ENCODE peak calls at places on chromosomes 12 and 14, in four cellular contexts. H, I, O and L are unnamed samples.

GRCh38 chr14:38278035-38278434 is 22.1 kb upstream of the CLEC14A start:
- DNase-seq in H (no peak), I (no peak), O (no peak), L (no peak)

GRCh38 chr12:115451785-115452736 is 768.1 kb upstream of the TBX3 start:
- DNase-seq in H (peak; percentile 67), I (no peak), O (peak; percentile 63), L (peak; percentile 53)

GRCh38 chr14:36214476-36215216 is 38.1 kb upstream of the PTCSC3 start:
- DNase-seq in H (no peak), I (no peak), O (no peak), L (no peak)

GRCh38 chr14:95683793-95684192 is 2.4 kb upstream of the TCL1B start:
- DNase-seq in H (no peak), I (no peak), O (peak; percentile 36), L (no peak)

GRCh38 chr14:89915114-89915878 is 39.2 kb downstream of the EFCAB11 start:
- DNase-seq in H (no peak), I (peak; percentile 45), O (peak; percentile 67), L (peak; percentile 35)

GRCh38 chr14:100149789-100150611 is 9.4 kb downstream of the DEGS2 start:
- DNase-seq in H (no peak), I (peak; percentile 65), O (peak; percentile 75), L (no peak)

GRCh38 chr12:94832780-94833760 is 170.4 kb downstream of the NDUFA12 start:
- DNase-seq in H (no peak), I (no peak), O (no peak), L (peak; percentile 42)

GRCh38 chr12:117821480-117822175 is 147.2 kb downstream of the KSR2 start:
- DNase-seq in H (no peak), I (no peak), O (no peak), L (no peak)

GRCh38 chr14:54127526-54127925 is 170.9 kb upstream of the BMP4 start:
- DNase-seq in H (no peak), I (no peak), O (no peak), L (no peak)

GRCh38 chr12:70788774-70789173 is 131.8 kb downstream of the PTPRR start:
- DNase-seq in H (no peak), I (no peak), O (no peak), L (no peak)

GRCh38 chr14:104341532-104342434 is 203.4 kb downstream of the KIF26A start:
- DNase-seq in H (peak; percentile 58), I (no peak), O (peak; percentile 49), L (peak; percentile 80)

GRCh38 chr12:4050340-4050739 is 177.1 kb upstream of the PARP11 start:
- DNase-seq in H (no peak), I (no peak), O (no peak), L (peak; percentile 22)

GRCh38 chr12:27246774-27247173 is 2.7 kb downstream of the STK38L start:
- DNase-seq in H (no peak), I (no peak), O (no peak), L (no peak)

GRCh38 chr12:43982544-43982943 is 146.7 kb downstream of the TMEM117 start:
- DNase-seq in H (no peak), I (no peak), O (no peak), L (no peak)

GRCh38 chr12:95975491-95975890 is 20.7 kb downstream of the HAL start:
- DNase-seq in H (no peak), I (no peak), O (no peak), L (no peak)

GRCh38 chr12:46702581-46703344 is 123.0 kb downstream of the SLC38A4 start:
- DNase-seq in H (no peak), I (no peak), O (no peak), L (no peak)

GRCh38 chr12:104805186-104805585 is 152.9 kb downstream of the SLC41A2 start:
- DNase-seq in H (no peak), I (no peak), O (no peak), L (no peak)

GRCh38 chr12:38811814-38812356 is 93.5 kb downstream of the CPNE8 start:
- DNase-seq in H (no peak), I (no peak), O (no peak), L (no peak)

GRCh38 chr12:132345126-132345525 is 15.7 kb upstream of the GALNT9 start:
- DNase-seq in H (no peak), I (no peak), O (no peak), L (no peak)
- H3K9me3 ChIP-seq in H (no peaks in the 10 kb centered on the region), I (no peaks in the 10 kb centered on the region), O (no peaks in the 10 kb centered on the region), L (no peaks in the 10 kb centered on the region)

GRCh38 chr12:85448548-85449139 is 168.6 kb downstream of the ALX1 start:
- DNase-seq in H (no peak), I (no peak), O (no peak), L (no peak)
- TF ChIP-seq CTCF in H (no peak), I (no peak), O (no peak), L (no peak)

GRCh38 chr12:112151766-112152541 is 26.6 kb downstream of the TRAFD1 start:
- DNase-seq in H (no peak), I (no peak), O (no peak), L (no peak)

GRCh38 chr12:112153181-112153899 is 28.0 kb downstream of the TRAFD1 start:
- DNase-seq in H (no peak), I (no peak), O (no peak), L (no peak)

GRCh38 chr12:112148031-112148513 is 22.7 kb downstream of the TRAFD1 start:
- DNase-seq in H (no peak), I (no peak), O (peak; percentile 7), L (no peak)

GRCh38 chr12:112146123-112146522 is 20.8 kb downstream of the TRAFD1 start:
- DNase-seq in H (no peak), I (no peak), O (peak; percentile 5), L (no peak)

GRCh38 chr12:112149596-112149995 is 24.2 kb downstream of the TRAFD1 start:
- DNase-seq in H (no peak), I (peak; percentile 44), O (no peak), L (no peak)
- H3K27ac ChIP-seq in H (no peak overlapping the region), I (peak overlapping the region; percentile 26), O (no peak overlapping the region), L (no peak overlapping the region)

GRCh38 chr14:28742171-28742846 is 24.3 kb upstream of the FOXG1 start:
- DNase-seq in H (no peak), I (no peak), O (no peak), L (no peak)
- H3K9me3 ChIP-seq in H (peaks cover 6% of the 10 kb centered on the region), I (peaks cover 12% of the 10 kb centered on the region), O (peaks cover 7% of the 10 kb centered on the region), L (peaks cover under 1% of the 10 kb centered on the region)

GRCh38 chr12:113942209-113942608 is 23.9 kb downstream of the RBM19 start:
- DNase-seq in H (no peak), I (no peak), O (no peak), L (no peak)

GRCh38 chr12:113940929-113941486 is 25.1 kb downstream of the RBM19 start:
- DNase-seq in H (no peak), I (no peak), O (no peak), L (no peak)

GRCh38 chr12:113938471-113938870 is 27.7 kb downstream of the RBM19 start:
- DNase-seq in H (no peak), I (no peak), O (no peak), L (no peak)

GRCh38 chr12:113939867-113940266 is 26.3 kb downstream of the RBM19 start:
- DNase-seq in H (no peak), I (no peak), O (no peak), L (no peak)

DNA sequence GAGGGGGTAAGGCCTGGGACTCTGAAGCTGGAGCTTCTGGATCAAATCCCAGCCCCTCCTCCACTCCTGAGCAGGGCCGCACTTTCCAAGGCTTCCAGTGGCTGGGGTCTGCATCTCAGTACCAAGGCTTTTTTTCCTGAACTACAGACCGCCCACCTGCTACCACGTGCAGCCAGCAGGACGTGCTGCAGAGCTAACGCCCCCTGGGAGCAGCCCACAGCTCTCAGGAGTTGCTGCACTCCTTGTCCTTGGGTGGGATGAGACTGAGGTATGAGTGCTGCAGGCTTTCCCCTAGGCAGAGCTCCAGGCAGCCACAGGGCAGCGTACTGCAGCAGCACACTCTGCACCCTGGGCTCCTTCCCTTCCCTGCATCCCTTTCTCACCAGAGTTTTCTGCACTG is 25.8 kb downstream of the RBM19 start:
- DNase-seq in H (no peak), I (no peak), O (no peak), L (no peak)
- TF ChIP-seq CTCF in H (no peak), I (no peak), O (no peak), L (peak; percentile 27)

DNA sequence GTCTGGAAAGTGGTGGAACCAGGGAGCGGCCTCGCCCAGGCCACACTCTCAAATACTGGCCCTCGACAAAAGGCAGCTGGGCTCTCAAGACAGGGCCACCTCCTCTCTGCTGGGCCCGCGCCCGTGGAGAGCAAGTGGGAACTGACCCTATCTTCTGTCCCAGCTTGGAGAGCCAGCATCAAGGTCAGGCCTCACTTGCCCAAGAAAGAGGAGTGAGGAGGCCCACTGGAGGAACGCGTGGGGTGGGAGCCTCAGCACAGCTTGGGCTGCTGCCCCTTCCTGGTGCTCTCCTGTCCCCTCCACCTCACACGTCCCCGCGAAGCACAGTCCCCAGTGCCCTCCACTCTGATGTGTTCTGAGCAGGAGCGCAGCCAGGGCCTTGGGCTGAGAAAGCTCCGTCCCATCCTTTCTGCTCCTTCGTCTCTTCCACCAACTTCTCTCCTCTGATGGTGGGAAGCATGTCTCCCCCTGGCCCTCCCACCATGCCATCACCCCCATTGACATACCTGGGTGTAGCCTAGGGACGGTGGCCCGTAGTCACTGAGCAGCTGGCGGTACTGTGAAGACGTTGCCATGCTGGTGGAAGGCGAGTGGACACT is 4.9 kb downstream of the CDK2AP1 start:
- DNase-seq in H (no peak), I (no peak), O (no peak), L (no peak)
- H3K27ac ChIP-seq in H (no peak overlapping the region), I (no peak overlapping the region), O (no peak overlapping the region), L (no peak overlapping the region)

GRCh38 chr14:20198991-20199390 is 8.3 kb downstream of the OR11G2 start:
- DNase-seq in H (no peak), I (no peak), O (no peak), L (no peak)
- H3K9me3 ChIP-seq in H (no peaks in the 10 kb centered on the region), I (no peaks in the 10 kb centered on the region), O (no peaks in the 10 kb centered on the region), L (no peaks in the 10 kb centered on the region)

GRCh38 chr14:21040370-21040925 is 1.7 kb upstream of the RNASE7 start:
- DNase-seq in H (no peak), I (no peak), O (no peak), L (no peak)
- TF ChIP-seq CTCF in H (no peak), I (no peak), O (no peak), L (no peak)

GRCh38 chr12:92860521-92860920 is 68.6 kb downstream of the EEA1 start:
- DNase-seq in H (no peak), I (no peak), O (no peak), L (no peak)
- H3K27ac ChIP-seq in H (peak overlapping the region; percentile 10), I (no peak overlapping the region), O (no peak overlapping the region), L (no peak overlapping the region)

DNA sequence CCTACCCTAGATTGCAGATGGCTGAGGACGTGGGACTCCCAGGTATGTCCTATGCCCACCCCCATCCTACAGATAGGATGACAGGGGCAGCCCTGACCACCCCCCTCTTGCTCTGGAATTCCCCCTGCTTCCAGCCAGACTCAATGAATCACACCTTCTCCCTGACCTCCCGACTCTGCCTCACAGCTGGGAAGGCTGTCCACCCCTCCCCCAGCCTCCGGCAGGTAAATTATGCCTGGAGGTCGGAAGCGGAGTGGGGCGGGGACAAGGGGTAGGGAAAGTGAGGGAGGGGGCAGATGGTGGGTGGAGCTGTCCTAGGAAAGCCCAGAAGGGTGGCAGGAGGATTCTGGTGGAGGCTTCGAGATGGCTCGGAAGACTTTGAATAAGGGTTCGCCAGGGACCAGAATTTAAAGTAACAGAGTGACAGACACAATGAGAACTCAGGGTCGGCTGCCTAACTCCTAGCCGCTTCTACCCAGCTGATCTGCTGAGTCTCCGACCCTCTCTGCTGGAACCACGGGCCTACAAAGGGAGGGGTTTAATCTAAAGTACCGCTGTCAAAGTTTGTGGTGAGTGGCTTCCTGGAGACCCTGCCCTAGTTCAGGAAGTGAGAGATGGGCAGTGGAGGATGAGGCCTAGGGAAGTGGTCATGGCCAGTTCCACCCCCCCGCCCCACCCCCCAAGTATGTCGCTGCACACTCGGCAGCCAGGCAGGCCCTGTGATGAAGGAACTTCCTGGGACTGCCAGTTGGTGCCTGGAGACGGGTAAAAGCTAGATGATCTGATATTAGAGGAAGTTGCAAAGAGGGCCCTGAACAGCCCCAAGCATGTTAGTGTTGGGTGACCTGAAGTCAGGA is 4.2 kb downstream of the PLEKHG3 start:
- DNase-seq in H (peak; percentile 24), I (no peak), O (no peak), L (no peak)
- H3K9me3 ChIP-seq in H (peaks cover 13% of the 10 kb centered on the region), I (no peaks in the 10 kb centered on the region), O (peaks cover under 1% of the 10 kb centered on the region), L (peaks cover 1% of the 10 kb centered on the region)